ENCODE peak calls at places on chromosomes 12 and 14, in five cellular contexts. W is body of pancreas, Q is MM.1S, P is left ventricle myocardium inferior, J is RWPE2. S is an unnamed sample.

GRCh38 chr12:103855036-103855712 is 14.1 kb upstream of the NT5DC3 start:
- DNase-seq in Q (no peak), J (no peak), P (no peak), W (peak; percentile 21), S (peak; percentile 30)

GRCh38 chr14:50363734-50364113 is 33.0 kb downstream of the CDKL1 start:
- DNase-seq in W (peak; percentile 36), Q (peak; percentile 67), J (no peak), P (no peak), S (no peak)

GRCh38 chr14:21505009-21505553 is 6.1 kb downstream of the METTL3 start:
- DNase-seq in P (no peak), Q (peak; percentile 47), J (no peak), W (no peak), S (no peak)

GRCh38 chr14:67269338-67270060 is 28.3 kb downstream of the PALS1 start:
- DNase-seq in P (no peak), Q (no peak), W (no peak), J (no peak), S (peak; percentile 60)

GRCh38 chr14:73290279-73290678 is 53.0 kb downstream of the PAPLN start:
- DNase-seq in Q (no peak), J (no peak), P (no peak), W (no peak), S (no peak)

GRCh38 chr12:19121449-19122018 is 8.0 kb upstream of the PLEKHA5 start:
- DNase-seq in Q (no peak), W (no peak), J (no peak), P (no peak), S (no peak)

GRCh38 chr12:79367016-79367575 is 323.7 kb downstream of the PAWR start:
- DNase-seq in W (no peak), Q (no peak), J (no peak), P (no peak), S (no peak)

GRCh38 chr12:10562306-10562933 is 51.0 kb downstream of the MAGOHB start:
- DNase-seq in J (no peak), Q (peak; percentile 40), P (no peak), W (peak; percentile 24), S (no peak)

GRCh38 chr12:6691473-6691872 is 2.3 kb upstream of the ZNF384 start:
- DNase-seq in P (no peak), Q (no peak), W (no peak), J (no peak), S (no peak)

GRCh38 chr12:66823857-66824570 is 145.1 kb upstream of the GRIP1 start:
- DNase-seq in P (no peak), W (no peak), J (no peak), Q (no peak), S (no peak)

GRCh38 chr14:55388160-55388559 is 23.5 kb downstream of the ATG14 start:
- DNase-seq in W (no peak), Q (no peak), P (no peak), J (no peak), S (peak; percentile 70)

GRCh38 chr14:88503754-88504406 is 50.9 kb downstream of the PTPN21 start:
- DNase-seq in Q (no peak), P (no peak), W (no peak), J (no peak), S (no peak)

GRCh38 chr14:95415993-95416392 is 96.3 kb upstream of the CLMN start:
- DNase-seq in W (no peak), P (no peak), J (no peak), Q (no peak), S (no peak)

GRCh38 chr12:64696065-64696741 is 63.0 kb downstream of the GNS start:
- DNase-seq in P (no peak), W (no peak), J (no peak), Q (no peak), S (no peak)

GRCh38 chr12:21751517-21751916 is 23.0 kb downstream of the KCNJ8 start:
- DNase-seq in J (no peak), W (peak; percentile 48), P (no peak), Q (no peak), S (peak; percentile 15)

GRCh38 chr14:94449930-94450329 is 2.7 kb downstream of the SERPINA11 start:
- DNase-seq in Q (no peak), J (no peak), P (no peak), W (no peak), S (no peak)

GRCh38 chr14:61973981-61974380 is 211.8 kb downstream of the SNAPC1 start:
- DNase-seq in W (no peak), J (no peak), P (no peak), Q (no peak), S (peak; percentile 58)

GRCh38 chr14:21278632-21279031 is 1.3 kb upstream of the RPGRIP1 start:
- DNase-seq in P (no peak), W (no peak), Q (no peak), J (no peak), S (no peak)

GRCh38 chr12:9342614-9343353 is 134.6 kb upstream of the PZP start:
- DNase-seq in J (no peak), W (no peak), Q (no peak), P (no peak), S (no peak)

GRCh38 chr12:55974308-55974724 is 438 bp downstream of the RAB5B start:
- DNase-seq in J (no peak), Q (peak; percentile 48), W (peak; percentile 74), P (no peak), S (no peak)

GRCh38 chr12:99278899-99279298 is 368.7 kb upstream of the GARIN6 start:
- DNase-seq in J (no peak), W (no peak), Q (no peak), P (no peak), S (no peak)

GRCh38 chr14:54692261-54692861 is 125.4 kb downstream of the SAMD4A start:
- DNase-seq in W (no peak), Q (no peak), J (no peak), P (no peak), S (no peak)

GRCh38 chr14:63478437-63478852 is 64.7 kb downstream of the PPP2R5E start:
- DNase-seq in W (no peak), P (no peak), Q (peak; percentile 34), J (no peak), S (no peak)

GRCh38 chr12:21925296-21925913 is 15.8 kb downstream of the ABCC9 start:
- DNase-seq in J (no peak), Q (no peak), P (no peak), W (no peak), S (no peak)

GRCh38 chr12:49367381-49368239 is at the start of gene SPATS2:
- DNase-seq in Q (peak; percentile 33), P (peak; percentile 96), J (no peak), W (peak; percentile 92), S (no peak)

GRCh38 chr14:20190596-20190995 is at the start of gene OR11G2:
- DNase-seq in P (no peak), Q (no peak), J (no peak), W (no peak), S (no peak)
- H3K9me3 ChIP-seq in P (no peaks in the 10 kb centered on the region), Q (no peaks in the 10 kb centered on the region), J (no peaks in the 10 kb centered on the region), W (no peaks in the 10 kb centered on the region), S (peaks cover 14% of the 10 kb centered on the region)

GRCh38 chr12:122413516-122414404 is 8.7 kb downstream of the CLIP1 start:
- DNase-seq in W (no peak), P (no peak), Q (no peak), J (no peak), S (no peak)
- H3K27ac ChIP-seq in W (peak overlapping the region; percentile 59), P (peak overlapping the region; percentile 28), Q (no peak overlapping the region), J (peak overlapping the region; percentile 20), S (no peak overlapping the region)

GRCh38 chr14:104073764-104074163 is 11.7 kb upstream of the ASPG start:
- DNase-seq in Q (peak; percentile 30), W (no peak), J (no peak), P (no peak), S (no peak)

GRCh38 chr14:104066719-104067118 is 18.8 kb upstream of the ASPG start:
- DNase-seq in J (no peak), W (no peak), Q (no peak), P (no peak), S (no peak)

GRCh38 chr14:104066279-104066678 is 19.2 kb upstream of the ASPG start:
- DNase-seq in P (no peak), J (no peak), Q (no peak), W (no peak), S (no peak)

GRCh38 chr14:104072586-104072985 is 12.9 kb upstream of the ASPG start:
- DNase-seq in W (no peak), J (no peak), Q (no peak), P (no peak), S (no peak)

GRCh38 chr14:104069541-104069940 is 16.0 kb upstream of the ASPG start:
- DNase-seq in W (no peak), J (no peak), Q (no peak), P (no peak), S (no peak)
- H3K9me3 ChIP-seq in W (peaks cover 7% of the 10 kb centered on the region), J (peaks cover 10% of the 10 kb centered on the region), Q (no peaks in the 10 kb centered on the region), P (peaks cover 20% of the 10 kb centered on the region), S (peaks cover 3% of the 10 kb centered on the region)

GRCh38 chr14:93057586-93058280 is 58.0 kb downstream of the ITPK1 start:
- DNase-seq in Q (no peak), P (no peak), J (no peak), W (no peak), S (no peak)

GRCh38 chr14:93056166-93056839 is 59.4 kb downstream of the ITPK1 start:
- DNase-seq in P (no peak), W (no peak), Q (no peak), J (peak; percentile 28), S (no peak)

GRCh38 chr14:93054876-93055275 is 60.8 kb downstream of the ITPK1 start:
- DNase-seq in Q (no peak), W (no peak), P (no peak), J (no peak), S (no peak)

GRCh38 chr14:93055651-93056115 is 60.0 kb downstream of the ITPK1 start:
- DNase-seq in P (no peak), Q (no peak), W (peak; percentile 65), J (no peak), S (no peak)

GRCh38 chr14:93056840-93057585 is 58.7 kb downstream of the ITPK1 start:
- DNase-seq in P (no peak), J (peak; percentile 47), W (peak; percentile 36), Q (no peak), S (no peak)
- H3K27ac ChIP-seq in P (peak overlapping the region; percentile 73), J (no peak overlapping the region), W (peak overlapping the region; percentile 63), Q (no peak overlapping the region), S (no peak overlapping the region)

GRCh38 chr12:34339922-34340321 is 317.6 kb downstream of the ALG10 start:
- DNase-seq in P (no peak), W (no peak), Q (no peak), J (no peak), S (no peak)
- H3K9me3 ChIP-seq in P (peaks cover 3% of the 10 kb centered on the region), W (peaks cover 25% of the 10 kb centered on the region), Q (no peaks in the 10 kb centered on the region), J (no peaks in the 10 kb centered on the region), S (peaks cover 100% of the 10 kb centered on the region)

S was measured in AG04450.